ENCODE peak calls at places on chromosomes 13 and 19, in four cellular contexts. U is H1, F is K562, Q is GM12878. L is an unnamed sample.

GRCh38 chr13:109510036-109510435 is 276.3 kb downstream of the IRS2 start:
- DNase-seq in U (no peak), F (no peak), Q (no peak), L (no peak)

GRCh38 chr13:107339209-107339608 is 771.3 kb upstream of the ARGLU1 start:
- DNase-seq in U (no peak), F (no peak), Q (no peak), L (no peak)

GRCh38 chr13:31322025-31322424 is 122.2 kb downstream of the B3GLCT start:
- DNase-seq in U (no peak), F (no peak), Q (no peak), L (no peak)

GRCh38 chr13:108961542-108962125 is 332.2 kb downstream of the MYO16 start:
- DNase-seq in U (no peak), F (peak; percentile 54), Q (peak; percentile 24), L (peak; percentile 63)

GRCh38 chr13:105276571-105276970 is 1258.9 kb downstream of the EFNB2 start:
- DNase-seq in U (no peak), F (no peak), Q (no peak), L (no peak)

GRCh38 chr19:47541507-47541906 is 26.6 kb upstream of the NAPA start:
- DNase-seq in U (no peak), F (no peak), Q (peak; percentile 13), L (no peak)

GRCh38 chr13:36966404-36966803 is 32.7 kb downstream of the ALG5 start:
- DNase-seq in U (no peak), F (no peak), Q (no peak), L (no peak)

GRCh38 chr19:43839139-43839538 is 12.0 kb downstream of the ZNF283 start:
- DNase-seq in U (no peak), F (no peak), Q (no peak), L (no peak)

GRCh38 chr13:90757127-90757680 is 590.3 kb upstream of the MIR17HG start:
- DNase-seq in U (no peak), F (no peak), Q (no peak), L (no peak)

GRCh38 chr13:109804654-109805053 is 18.3 kb upstream of the IRS2 start:
- DNase-seq in U (no peak), F (no peak), Q (no peak), L (no peak)

GRCh38 chr19:5985098-5985783 is 7.3 kb upstream of the RANBP3 start:
- DNase-seq in U (no peak), F (peak; percentile 35), Q (no peak), L (no peak)

GRCh38 chr19:12527034-12527836 is 24.0 kb downstream of the ZNF564 start:
- DNase-seq in U (no peak), F (no peak), Q (no peak), L (no peak)
- TF ChIP-seq RAD21 in U (no peak), F (no peak), Q (no peak), L (no peak)

GRCh38 chr19:48845384-48845783 is 9.1 kb upstream of the HSD17B14 start:
- DNase-seq in U (no peak), F (no peak), Q (no peak), L (no peak)
- TF ChIP-seq TAF1 in U (no peak), F (no peak), Q (no peak), L (no peak)

GRCh38 chr13:87128006-87128405 is 543.2 kb upstream of the SLITRK5 start:
- DNase-seq in U (peak; percentile 43), F (no peak), Q (no peak), L (no peak)
- TF ChIP-seq RAD21 in U (peak; percentile 6), F (no peak), Q (no peak), L (no peak)

GRCh38 chr13:24923305-24923640 is 159.3 kb downstream of the RNF17 start:
- DNase-seq in U (no peak), F (no peak), Q (peak; percentile 93), L (peak; percentile 39)
- TF ChIP-seq TAF1 in U (no peak), F (no peak), Q (no peak), L (no peak)

GRCh38 chr13:26965976-26966375 is 205.4 kb upstream of the GPR12 start:
- DNase-seq in U (no peak), F (no peak), Q (no peak), L (no peak)

GRCh38 chr13:26961890-26962615 is 201.5 kb upstream of the GPR12 start:
- DNase-seq in U (no peak), F (peak; percentile 32), Q (no peak), L (no peak)

GRCh38 chr13:26962671-26963070 is 202.1 kb upstream of the GPR12 start:
- DNase-seq in U (no peak), F (no peak), Q (no peak), L (no peak)

GRCh38 chr13:26965058-26965380 is 204.4 kb upstream of the GPR12 start:
- DNase-seq in U (no peak), F (no peak), Q (no peak), L (no peak)

GRCh38 chr13:26964278-26965057 is 203.9 kb upstream of the GPR12 start:
- DNase-seq in U (no peak), F (no peak), Q (no peak), L (no peak)
- TF ChIP-seq RAD21 in U (no peak), F (no peak), Q (no peak), L (no peak)

GRCh38 chr13:45108716-45109706 is 11.3 kb upstream of the GTF2F2 start:
- DNase-seq in U (no peak), F (no peak), Q (peak; percentile 33), L (no peak)
- TF ChIP-seq TAF1 in U (peak; percentile 21), F (no peak), Q (no peak), L (no peak)